ENCODE peak calls at places on chromosomes 6 and 20, in nine cellular contexts. T, C, S, H, L, J, N, O and W are unnamed samples.

GRCh38 chr6:124770784-124771183 is 191.5 kb upstream of the RNF217 start:
- DNase-seq in T (no peak), C (no peak), S (no peak), H (no peak), L (no peak), J (no peak), N (no peak), O (no peak), W (no peak)

GRCh38 chr6:37221585-37222124 is 35.9 kb upstream of the TBC1D22B start:
- DNase-seq in T (no peak), C (peak), S (no peak), H (no peak), L (no peak), J (no peak), N (no peak), O (no peak), W (no peak)

GRCh38 chr20:38737887-38738286 is 10.4 kb upstream of the ACTR5 start:
- DNase-seq in T (no peak), C (no peak), S (no peak), H (no peak), L (no peak), J (no peak), N (no peak), O (no peak), W (no peak)

GRCh38 chr6:111027219-111027618 is 45.4 kb downstream of the RPF2 start:
- DNase-seq in T (no peak), C (no peak), S (no peak), H (no peak), L (no peak), J (no peak), N (no peak), O (no peak), W (no peak)

GRCh38 chr20:22770240-22770800 is 185.9 kb upstream of the FOXA2 start:
- DNase-seq in T (no peak), C (no peak), S (no peak), H (no peak), L (no peak), J (no peak), N (no peak), O (no peak), W (no peak)

GRCh38 chr6:10174056-10174455 is 240.8 kb downstream of the TFAP2A start:
- DNase-seq in T (no peak), C (no peak), S (no peak), H (no peak), L (no peak), J (no peak), N (no peak), O (no peak), W (no peak)

GRCh38 chr20:60999256-60999655 is 252.8 kb upstream of the CDH4 start:
- DNase-seq in T (no peak), C (no peak), S (no peak), H (no peak), L (no peak), J (no peak), N (no peak), O (no peak), W (no peak)

GRCh38 chr6:13554929-13555333 is 19.5 kb upstream of the SIRT5 start:
- DNase-seq in T (no peak), C (no peak), S (no peak), H (no peak), L (no peak), J (no peak), N (peak), O (peak), W (peak)

GRCh38 chr20:10984294-10984693 is 310.5 kb upstream of the JAG1 start:
- DNase-seq in T (no peak), C (no peak), S (no peak), H (no peak), L (no peak), J (no peak), N (no peak), O (no peak), W (no peak)